ENCODE peak calls at places on chromosomes 7 and 10, in six cellular contexts. B, H, F, P, U and O are unnamed samples.

GRCh38 chr7:74221713-74222112 is 11.9 kb downstream of the LAT2 start:
- DNase-seq in F (no peak), B (no peak), P (no peak), U (no peak), H (no peak), O (no peak)

GRCh38 chr7:50226669-50227068 is 77.8 kb upstream of the IKZF1 start:
- DNase-seq in B (no peak), U (no peak), H (no peak), F (no peak), P (no peak), O (no peak)

GRCh38 chr7:17530741-17531417 is 232.4 kb downstream of the AHR start:
- DNase-seq in H (peak; percentile 39), P (peak; percentile 51), F (peak; percentile 84), U (no peak), B (no peak), O (no peak)

GRCh38 chr10:34492081-34492480 is 323.0 kb downstream of the PARD3 start:
- DNase-seq in U (no peak), P (no peak), F (no peak), B (no peak), H (no peak), O (no peak)

GRCh38 chr10:122263971-122264370 is 7.1 kb upstream of the BTBD16 start:
- DNase-seq in F (peak; percentile 88), U (peak; percentile 29), H (peak; percentile 85), P (peak; percentile 73), B (peak; percentile 10), O (peak; percentile 88)

GRCh38 chr10:58414270-58415041 is 29.2 kb downstream of the TFAM start:
- DNase-seq in F (peak; percentile 89), B (peak; percentile 63), U (no peak), P (peak; percentile 85), H (peak; percentile 81), O (peak; percentile 84)

GRCh38 chr7:22787936-22788335 is 34.7 kb downstream of the TOMM7 start:
- DNase-seq in U (no peak), B (no peak), F (no peak), H (no peak), P (no peak), O (no peak)

GRCh38 chr10:17200885-17201164 is 647 bp downstream of the TRDMT1 start:
- DNase-seq in P (peak; percentile 67), B (peak; percentile 34), F (peak; percentile 63), H (peak; percentile 68), U (no peak), O (peak; percentile 44)

GRCh38 chr7:97218767-97219166 is 101.3 kb downstream of the SDHAF3 start:
- DNase-seq in U (no peak), H (no peak), B (no peak), P (no peak), F (no peak), O (no peak)

GRCh38 chr7:100122067-100122466 is 2.6 kb downstream of the CNPY4 start:
- DNase-seq in H (no peak), B (no peak), U (no peak), F (no peak), P (no peak), O (no peak)

GRCh38 chr7:157012113-157012547 is 1.7 kb upstream of the MNX1 start:
- DNase-seq in U (no peak), F (no peak), B (no peak), P (no peak), H (no peak), O (no peak)

GRCh38 chr7:32218741-32219283 is 148.6 kb upstream of the PDE1C start:
- DNase-seq in B (no peak), H (no peak), U (peak; percentile 13), F (no peak), P (no peak), O (no peak)

GRCh38 chr7:74356589-74357315 is 67.5 kb downstream of the CLIP2 start:
- DNase-seq in U (no peak), P (no peak), F (no peak), B (no peak), H (no peak), O (no peak)

GRCh38 chr10:71217266-71218045 is 5.1 kb downstream of the UNC5B start:
- DNase-seq in B (no peak), U (peak; percentile 88), H (no peak), F (no peak), P (peak; percentile 29), O (no peak)

GRCh38 chr10:62903828-62904227 is 87.7 kb upstream of the EGR2 start:
- DNase-seq in B (no peak), F (peak; percentile 98), U (no peak), P (no peak), H (peak; percentile 15), O (no peak)

GRCh38 chr7:116052006-116052405 is 21.4 kb upstream of the TFEC start:
- DNase-seq in P (peak; percentile 7), F (no peak), H (no peak), B (no peak), U (no peak), O (no peak)

GRCh38 chr7:81616951-81617350 is 152.9 kb downstream of the HGF start:
- DNase-seq in U (no peak), P (peak; percentile 66), H (no peak), B (peak; percentile 1), F (peak; percentile 87), O (peak; percentile 12)

GRCh38 chr7:158695726-158696452 is 8.7 kb downstream of the NCAPG2 start:
- DNase-seq in U (no peak), P (peak; percentile 80), F (peak; percentile 92), H (peak; percentile 90), B (no peak), O (peak; percentile 56)

GRCh38 chr7:24508301-24508700 is 65.0 kb upstream of the PALS2 start:
- DNase-seq in P (no peak), U (no peak), F (no peak), B (no peak), H (no peak), O (no peak)

GRCh38 chr10:88949051-88949450 is 3.5 kb downstream of the ACTA2 start:
- DNase-seq in P (no peak), F (no peak), B (no peak), H (no peak), U (no peak), O (no peak)

GRCh38 chr10:46542567-46543323 is 13.7 kb downstream of the GPRIN2 start:
- DNase-seq in P (no peak), B (peak; percentile 14), H (no peak), F (no peak), U (peak; percentile 87), O (no peak)

GRCh38 chr7:44846816-44847508 is 925 bp downstream of the H2AZ2 start:
- DNase-seq in H (no peak), U (no peak), F (no peak), B (no peak), P (no peak), O (no peak)

GRCh38 chr10:121873236-121873635 is 54.6 kb downstream of the ATE1 start:
- DNase-seq in U (no peak), H (no peak), P (no peak), F (peak; percentile 22), B (no peak), O (no peak)

GRCh38 chr7:32150039-32150438 is 79.8 kb upstream of the PDE1C start:
- DNase-seq in H (no peak), B (no peak), P (no peak), F (no peak), U (no peak), O (no peak)

GRCh38 chr7:30976381-30976780 is 12.6 kb downstream of the GHRHR start:
- DNase-seq in P (no peak), F (no peak), U (peak; percentile 70), B (no peak), H (no peak), O (no peak)

GRCh38 chr7:30977222-30977621 is 13.5 kb downstream of the GHRHR start:
- DNase-seq in F (no peak), B (no peak), H (no peak), U (peak; percentile 80), P (no peak), O (no peak)

GRCh38 chr7:30979027-30979426 is 15.3 kb downstream of the GHRHR start:
- DNase-seq in H (no peak), F (no peak), P (no peak), B (no peak), U (peak; percentile 62), O (no peak)

GRCh38 chr7:30980194-30980593 is 16.4 kb downstream of the GHRHR start:
- DNase-seq in U (peak; percentile 72), P (no peak), B (no peak), H (no peak), F (no peak), O (no peak)

GRCh38 chr7:30977896-30978564 is 14.3 kb downstream of the GHRHR start:
- DNase-seq in P (no peak), B (peak; percentile 94), U (peak; percentile 68), F (peak; percentile 33), H (peak; percentile 8), O (no peak)
- TF ChIP-seq CTCF in P (peak; percentile 66), B (peak; percentile 98), U (no peak), F (peak; percentile 64), H (peak; percentile 38), O (peak; percentile 75)

GRCh38 chr10:132463333-132464255 is 66.6 kb downstream of the PWWP2B start:
- DNase-seq in H (peak; percentile 23), P (no peak), U (no peak), B (no peak), F (peak; percentile 10), O (no peak)
- TF ChIP-seq CTCF in H (peak; percentile 35), P (peak; percentile 39), U (no peak), B (no peak), F (no peak), O (peak; percentile 75)

GRCh38 chr7:105137898-105138297 is 123.9 kb downstream of the KMT2E start:
- DNase-seq in F (no peak), H (no peak), B (no peak), U (no peak), P (no peak), O (no peak)

GRCh38 chr7:105133986-105134655 is 120.1 kb downstream of the KMT2E start:
- DNase-seq in H (no peak), U (no peak), B (no peak), F (no peak), P (no peak), O (no peak)

GRCh38 chr7:105133358-105133757 is 119.4 kb downstream of the KMT2E start:
- DNase-seq in F (no peak), H (no peak), B (no peak), U (no peak), P (no peak), O (no peak)

GRCh38 chr7:105139381-105139780 is 125.4 kb downstream of the KMT2E start:
- DNase-seq in H (no peak), F (no peak), U (no peak), B (no peak), P (no peak), O (no peak)

DNA sequence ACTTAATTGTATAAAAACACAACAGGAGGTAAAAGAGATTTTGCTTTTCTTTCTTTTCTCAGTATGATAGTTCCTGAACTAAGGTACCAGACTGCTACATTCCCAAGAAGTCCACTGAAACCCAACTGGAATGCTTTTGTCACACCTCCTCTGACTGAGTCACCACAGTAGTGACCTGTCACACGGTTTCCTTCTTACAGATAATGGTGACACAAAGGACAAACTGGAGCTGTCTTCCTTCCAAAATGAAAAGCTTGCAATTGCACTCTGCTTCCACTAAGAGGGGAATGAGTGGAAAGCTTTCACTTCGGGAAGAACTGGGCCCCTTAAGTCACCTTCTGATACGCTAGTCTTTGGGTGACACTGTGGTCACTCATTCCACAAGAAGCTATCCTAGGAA is 122.2 kb downstream of the KMT2E start:
- DNase-seq in P (no peak), B (no peak), F (no peak), H (no peak), U (no peak), O (peak; percentile 28)
- TF ChIP-seq CTCF in P (no peak), B (no peak), F (peak; percentile 23), H (no peak), U (no peak), O (peak; percentile 56)

DNA sequence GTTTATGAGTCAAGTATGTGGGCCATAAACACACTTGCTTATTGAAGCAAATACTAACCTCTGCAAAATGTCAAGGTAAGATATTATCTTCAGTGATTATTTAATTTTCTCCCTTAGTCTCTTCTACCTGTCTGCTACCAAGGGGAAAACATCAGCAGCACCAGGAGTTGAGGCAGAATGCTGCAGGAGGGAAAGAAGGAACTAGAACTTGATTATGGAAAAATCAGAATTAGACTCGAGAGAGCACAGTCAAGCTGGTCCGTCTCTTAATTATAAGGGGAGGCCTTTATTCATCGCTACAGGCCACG is 4.9 kb upstream of the ZFYVE27 start:
- DNase-seq in U (no peak), H (no peak), F (no peak), B (no peak), P (no peak), O (no peak)
- TF ChIP-seq CTCF in U (no peak), H (no peak), F (no peak), B (no peak), P (no peak), O (peak; percentile 18)